ENCODE peak calls at places on chromosomes 11 and 22, in seven cellular contexts. F, T, R, H, P, E and Z are unnamed samples.
A peak's percentile ranks its signal among the peaks of the same experiment; 100 is the strongest.

GRCh38 chr11:115505165-115505564 is 950 bp upstream of the CADM1 start:
- DNase-seq in F (no peak), T (no peak), R (no peak), H (peak; percentile 16), P (no peak), E (no peak), Z (no peak)

GRCh38 chr11:62999649-63000048 is 14.9 kb upstream of the SLC22A6 start:
- DNase-seq in F (no peak), T (no peak), R (no peak), H (peak; percentile 84), P (peak; percentile 73), E (no peak), Z (no peak)

GRCh38 chr11:96324912-96325311 is 18.1 kb downstream of the MAML2 start:
- DNase-seq in F (no peak), T (no peak), R (no peak), H (no peak), P (no peak), E (no peak), Z (no peak)

GRCh38 chr11:48107188-48107704 is 109.4 kb upstream of the OR4B1 start:
- DNase-seq in F (no peak), T (peak; percentile 62), R (peak; percentile 86), H (no peak), P (peak; percentile 39), E (peak; percentile 73), Z (no peak)

GRCh38 chr11:84626256-84626655 is 1000.9 kb downstream of the DLG2 start:
- DNase-seq in F (no peak), T (no peak), R (no peak), H (no peak), P (no peak), E (no peak), Z (no peak)

GRCh38 chr11:93986716-93987115 is 34.4 kb upstream of the HEPHL1 start:
- DNase-seq in F (no peak), T (no peak), R (no peak), H (peak; percentile 55), P (no peak), E (no peak), Z (no peak)

GRCh38 chr22:47806894-47807293 is 1044.4 kb downstream of the TBC1D22A start:
- DNase-seq in F (no peak), T (no peak), R (no peak), H (no peak), P (no peak), E (no peak), Z (no peak)

GRCh38 chr11:11239959-11240358 is 113.1 kb downstream of the CSNK2A3 start:
- DNase-seq in F (no peak), T (no peak), R (no peak), H (no peak), P (no peak), E (no peak), Z (no peak)

GRCh38 chr11:16899708-16900107 is 114.5 kb downstream of the PLEKHA7 start:
- DNase-seq in F (no peak), T (no peak), R (no peak), H (peak; percentile 31), P (no peak), E (no peak), Z (no peak)

GRCh38 chr11:45919276-45919675 is 1.6 kb upstream of the PEX16 start:
- DNase-seq in F (peak; percentile 54), T (no peak), R (peak; percentile 77), H (no peak), P (no peak), E (no peak), Z (no peak)

GRCh38 chr11:23278121-23278520 is 417.8 kb upstream of the CCDC179 start:
- DNase-seq in F (no peak), T (peak; percentile 2), R (no peak), H (no peak), P (no peak), E (no peak), Z (no peak)

GRCh38 chr11:108496643-108497256 is 1.4 kb downstream of the POGLUT3 start:
- DNase-seq in F (no peak), T (no peak), R (no peak), H (no peak), P (no peak), E (peak; percentile 10), Z (peak; percentile 27)

GRCh38 chr11:68122936-68123539 is 1.9 kb upstream of the CHKA start:
- DNase-seq in F (no peak), T (no peak), R (no peak), H (peak; percentile 73), P (peak; percentile 79), E (no peak), Z (no peak)

GRCh38 chr11:65522640-65523322 is 2.1 kb upstream of the SCYL1 start:
- DNase-seq in F (no peak), T (no peak), R (peak; percentile 76), H (no peak), P (no peak), E (peak; percentile 85), Z (no peak)

GRCh38 chr11:114586797-114587196 is 8.8 kb downstream of the NXPE4 start:
- DNase-seq in F (no peak), T (no peak), R (no peak), H (no peak), P (no peak), E (no peak), Z (peak; percentile 4)

GRCh38 chr11:3983101-3983500 is 111.5 kb upstream of the RRM1 start:
- DNase-seq in F (no peak), T (no peak), R (no peak), H (no peak), P (no peak), E (no peak), Z (no peak)

DNA sequence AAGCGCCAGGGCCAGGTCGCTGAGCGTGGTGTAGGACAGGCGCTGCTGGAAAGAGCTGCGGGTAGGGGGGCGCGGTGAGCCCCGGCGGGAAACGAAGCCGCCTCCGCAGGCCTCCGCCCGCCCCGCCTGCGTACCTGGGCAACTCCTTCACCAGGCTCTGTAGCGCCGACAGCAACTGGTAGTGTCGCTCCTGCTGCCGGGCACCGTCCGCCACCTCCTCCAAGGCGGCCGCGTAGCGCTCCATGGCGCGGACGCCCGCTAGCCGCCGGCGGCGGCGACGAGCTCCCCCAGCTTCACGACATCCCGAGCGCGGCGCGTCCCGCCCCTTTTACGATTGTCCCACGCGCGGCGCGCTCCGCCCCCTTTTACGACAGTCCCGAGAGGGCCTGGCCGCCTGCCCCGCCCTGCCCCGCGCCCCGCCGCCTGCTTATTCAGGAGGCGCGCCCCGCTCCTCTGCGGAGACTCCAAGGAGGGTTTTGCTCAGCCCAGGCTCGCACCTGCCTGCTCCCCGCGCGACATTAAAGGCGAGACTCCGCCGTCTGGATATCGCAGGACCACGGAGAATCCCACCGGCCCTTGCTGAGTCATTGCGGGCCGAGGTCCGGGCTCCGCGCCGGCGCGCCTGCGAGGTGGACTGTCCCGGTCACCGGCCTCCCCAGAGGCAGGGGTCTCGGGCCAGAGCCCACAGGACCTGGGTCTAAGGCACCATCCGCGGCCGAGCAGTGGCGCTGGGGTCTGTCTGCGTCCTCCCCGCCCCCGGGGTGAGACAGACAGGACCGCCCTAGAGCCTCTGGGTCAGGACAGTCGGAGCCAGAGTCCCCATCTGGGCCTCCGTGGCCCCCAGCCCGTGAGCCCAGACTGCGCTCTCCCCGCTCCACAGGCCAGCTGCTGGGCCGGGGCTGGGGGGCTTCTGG is at the start of gene DGCR6L:
- DNase-seq in F (peak; percentile 97), T (peak; percentile 67), R (peak; percentile 99), H (peak; percentile 96), P (peak; percentile 97), E (peak; percentile 96), Z (peak; percentile 97)
- TF ChIP-seq POLR2A in F (peak; percentile 32), T (peak; percentile 61), R (peak; percentile 14), H (peak; percentile 56), P (peak; percentile 76), E (peak; percentile 50), Z (peak; percentile 65)

DNA sequence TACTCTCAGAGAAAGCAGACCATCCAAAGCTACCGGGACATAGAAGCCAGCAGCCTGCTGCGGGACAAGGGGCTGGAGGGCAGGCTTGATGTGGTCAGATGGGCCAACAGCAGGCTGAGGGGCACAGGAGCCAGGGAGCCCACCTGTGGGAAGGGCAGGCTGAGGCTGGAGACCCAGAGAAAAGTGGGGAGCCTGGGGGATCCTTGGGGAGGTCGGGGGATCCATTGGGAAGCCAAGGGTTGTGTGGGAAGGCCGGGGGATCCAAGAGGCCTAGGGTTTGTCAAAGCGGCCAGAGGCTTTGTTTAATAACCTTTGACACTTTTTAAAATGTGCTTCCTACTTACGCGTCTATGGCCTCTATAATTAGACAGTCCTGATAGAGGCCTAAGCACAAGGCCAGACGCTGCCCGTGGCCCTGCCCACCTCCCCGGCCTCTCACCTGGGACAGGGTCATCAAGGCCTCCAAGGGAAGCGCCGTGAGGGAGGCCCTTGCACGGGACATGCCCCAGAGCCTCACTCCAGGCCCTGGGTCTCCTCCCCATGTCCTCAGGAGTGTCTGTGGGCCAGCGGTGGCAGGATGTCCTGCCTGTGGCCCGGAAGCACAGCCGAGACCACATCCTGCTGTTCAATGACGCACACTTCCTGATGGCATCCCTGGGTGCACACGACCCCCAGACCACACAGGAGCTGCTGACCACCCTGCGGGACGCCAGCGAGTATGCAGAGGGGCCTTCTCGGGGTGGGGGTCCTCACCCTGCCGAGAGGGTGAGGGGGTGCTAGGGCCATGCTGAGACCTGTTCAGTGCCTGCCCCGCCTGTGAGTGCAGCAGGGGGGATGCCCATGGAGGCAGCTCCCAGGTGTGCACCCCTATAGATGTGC is 8.6 kb upstream of the GTSE1 start:
- DNase-seq in F (no peak), T (no peak), R (peak; percentile 95), H (peak; percentile 28), P (no peak), E (peak; percentile 88), Z (no peak)
- TF ChIP-seq POLR2A in F (no peak), T (no peak), R (no peak), H (no peak), P (no peak), E (peak; percentile 41), Z (peak; percentile 3)

GRCh38 chr22:41022470-41023298 is 69.7 kb upstream of the EP300 start:
- DNase-seq in F (peak; percentile 98), T (peak; percentile 32), R (peak; percentile 98), H (peak; percentile 96), P (peak; percentile 94), E (peak; percentile 95), Z (peak; percentile 91)

GRCh38 chr22:41021655-41022454 is 70.5 kb upstream of the EP300 start:
- DNase-seq in F (peak; percentile 88), T (peak; percentile 50), R (peak; percentile 93), H (peak; percentile 75), P (peak; percentile 67), E (peak; percentile 87), Z (peak; percentile 79)

GRCh38 chr22:41023299-41023623 is 69.1 kb upstream of the EP300 start:
- DNase-seq in F (no peak), T (no peak), R (no peak), H (peak; percentile 9), P (no peak), E (no peak), Z (no peak)

GRCh38 chr22:41021039-41021654 is 70.0 kb downstream of the RBX1 start:
- DNase-seq in F (peak; percentile 65), T (no peak), R (peak; percentile 77), H (peak; percentile 20), P (no peak), E (peak; percentile 16), Z (no peak)
- TF ChIP-seq POLR2A in F (no peak), T (no peak), R (no peak), H (no peak), P (no peak), E (no peak), Z (no peak)

DNA sequence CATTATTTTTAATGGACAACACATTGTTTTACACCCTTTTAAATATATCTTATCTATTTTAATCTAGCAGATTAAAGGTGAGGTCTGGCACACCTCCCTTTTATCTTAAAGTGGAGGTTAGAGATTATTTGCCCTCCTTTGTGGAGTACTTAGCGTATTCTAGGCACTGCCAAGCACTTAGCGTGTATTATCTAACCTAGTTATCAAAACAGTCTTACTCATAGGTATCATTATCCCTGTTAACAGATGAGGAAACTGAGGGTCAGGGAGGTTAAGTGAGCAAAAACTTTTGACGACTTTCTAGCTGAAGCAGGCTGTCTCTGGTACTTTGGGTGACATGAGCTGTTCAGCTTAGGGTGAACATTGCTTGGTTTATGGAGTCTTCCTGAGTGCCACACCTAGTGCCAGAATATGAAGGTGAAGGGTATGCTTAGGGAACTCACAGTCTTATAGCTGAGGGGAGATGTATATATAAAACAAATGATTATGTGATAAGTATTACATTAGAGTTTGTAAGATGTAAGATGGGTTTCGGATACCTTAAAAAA is 55.0 kb downstream of the ZNRF3 start:
- DNase-seq in F (no peak), T (no peak), R (no peak), H (no peak), P (no peak), E (no peak), Z (no peak)
- TF ChIP-seq POLR2A in F (no peak), T (no peak), R (no peak), H (no peak), P (no peak), E (no peak), Z (no peak)